ENCODE peak calls at places on chromosome 16, in four cellular contexts. One of them, this sample, is unnamed.

GRCh38 chr16:27991876-27992275 is 71.6 kb downstream of the GSG1L start:
- DNase-seq in WTC11: no peak
- DNase-seq in CD14-positive monocyte: no peak
- DNase-seq in fibroblast of pulmonary artery: no peak
- DNase-seq in this sample: no peak

GRCh38 chr16:67389911-67390815 is 3.1 kb downstream of the TPPP3 start:
- DNase-seq in WTC11: no peak
- DNase-seq in fibroblast of pulmonary artery: no peak
- DNase-seq in CD14-positive monocyte: peak
- DNase-seq in this sample: no peak

GRCh38 chr16:89067677-89068076 is 26.0 kb upstream of the ACSF3 start:
- DNase-seq in CD14-positive monocyte: no peak
- DNase-seq in WTC11: no peak
- DNase-seq in fibroblast of pulmonary artery: no peak
- DNase-seq in this sample: peak

GRCh38 chr16:19429271-19429670 is 11.6 kb downstream of the TMC5 start:
- DNase-seq in fibroblast of pulmonary artery: no peak
- DNase-seq in WTC11: no peak
- DNase-seq in CD14-positive monocyte: no peak
- DNase-seq in this sample: no peak

GRCh38 chr16:69935278-69935711 is 15.8 kb upstream of the CLEC18A start:
- DNase-seq in fibroblast of pulmonary artery: no peak
- DNase-seq in WTC11: no peak
- DNase-seq in CD14-positive monocyte: no peak
- DNase-seq in this sample: no peak

GRCh38 chr16:83689385-83689831 is 118.4 kb upstream of the HSBP1 start:
- DNase-seq in fibroblast of pulmonary artery: peak
- DNase-seq in WTC11: no peak
- DNase-seq in CD14-positive monocyte: peak
- DNase-seq in this sample: peak

GRCh38 chr16:48498761-48499600 is 111.0 kb downstream of the N4BP1 start:
- DNase-seq in WTC11: no peak
- DNase-seq in fibroblast of pulmonary artery: peak
- DNase-seq in CD14-positive monocyte: no peak
- DNase-seq in this sample: peak

GRCh38 chr16:30956601-30957455 is 726 bp upstream of the SETD1A start:
- DNase-seq in WTC11: peak
- DNase-seq in fibroblast of pulmonary artery: peak
- DNase-seq in CD14-positive monocyte: peak
- DNase-seq in this sample: peak

GRCh38 chr16:78985736-78986605 is 614.6 kb downstream of the MAF start:
- DNase-seq in CD14-positive monocyte: no peak
- DNase-seq in WTC11: no peak
- DNase-seq in fibroblast of pulmonary artery: no peak
- DNase-seq in this sample: no peak

GRCh38 chr16:89548344-89549006 is 12.0 kb upstream of the RPL13 start:
- DNase-seq in CD14-positive monocyte: no peak
- DNase-seq in fibroblast of pulmonary artery: no peak
- DNase-seq in WTC11: no peak
- DNase-seq in this sample: no peak

GRCh38 chr16:78996806-78997205 is 603.7 kb downstream of the MAF start:
- DNase-seq in CD14-positive monocyte: no peak
- DNase-seq in fibroblast of pulmonary artery: no peak
- DNase-seq in WTC11: no peak
- DNase-seq in this sample: no peak

GRCh38 chr16:11319529-11320146 is 25.6 kb upstream of the RMI2 start:
- DNase-seq in fibroblast of pulmonary artery: no peak
- DNase-seq in WTC11: no peak
- DNase-seq in CD14-positive monocyte: no peak
- DNase-seq in this sample: no peak

GRCh38 chr16:68367034-68367433 is 56.2 kb downstream of the PRMT7 start:
- DNase-seq in CD14-positive monocyte: no peak
- DNase-seq in fibroblast of pulmonary artery: peak
- DNase-seq in WTC11: peak
- DNase-seq in this sample: peak

GRCh38 chr16:89562939-89563338 is 2.5 kb downstream of the RPL13 start:
- DNase-seq in fibroblast of pulmonary artery: no peak
- DNase-seq in CD14-positive monocyte: no peak
- DNase-seq in WTC11: no peak
- DNase-seq in this sample: peak

GRCh38 chr16:13435873-13436474 is 484.0 kb upstream of the ERCC4 start:
- DNase-seq in fibroblast of pulmonary artery: no peak
- DNase-seq in CD14-positive monocyte: no peak
- DNase-seq in WTC11: no peak
- DNase-seq in this sample: no peak

GRCh38 chr16:53664724-53665345 is 38.8 kb downstream of the RPGRIP1L start:
- DNase-seq in fibroblast of pulmonary artery: peak
- DNase-seq in CD14-positive monocyte: no peak
- DNase-seq in WTC11: no peak
- DNase-seq in this sample: peak

GRCh38 chr16:12580809-12581208 is 222.9 kb downstream of the CPPED1 start:
- DNase-seq in WTC11: no peak
- DNase-seq in fibroblast of pulmonary artery: no peak
- DNase-seq in CD14-positive monocyte: no peak
- DNase-seq in this sample: no peak

GRCh38 chr16:77722315-77723107 is at the start of gene NUDT7:
- DNase-seq in CD14-positive monocyte: peak
- DNase-seq in fibroblast of pulmonary artery: peak
- DNase-seq in WTC11: peak
- DNase-seq in this sample: peak

GRCh38 chr16:29316673-29317237 is 89.8 kb downstream of the NPIPB11 start:
- DNase-seq in fibroblast of pulmonary artery: no peak
- DNase-seq in WTC11: no peak
- DNase-seq in CD14-positive monocyte: no peak
- DNase-seq in this sample: no peak

GRCh38 chr16:75758215-75758614 is 31.9 kb upstream of the CPHXL start:
- DNase-seq in fibroblast of pulmonary artery: peak
- DNase-seq in WTC11: no peak
- DNase-seq in CD14-positive monocyte: no peak
- DNase-seq in this sample: peak

GRCh38 chr16:14301150-14302030 is 230.3 kb downstream of the MRTFB start:
- DNase-seq in CD14-positive monocyte: no peak
- DNase-seq in fibroblast of pulmonary artery: no peak
- DNase-seq in WTC11: peak
- DNase-seq in this sample: peak

GRCh38 chr16:70778901-70779309 is 22.1 kb downstream of the VAC14 start:
- DNase-seq in WTC11: peak
- DNase-seq in fibroblast of pulmonary artery: peak
- DNase-seq in CD14-positive monocyte: no peak
- DNase-seq in this sample: peak

GRCh38 chr16:70660672-70661350 is 14.5 kb downstream of the IL34 start:
- DNase-seq in fibroblast of pulmonary artery: no peak
- DNase-seq in WTC11: no peak
- DNase-seq in CD14-positive monocyte: no peak
- DNase-seq in this sample: no peak

GRCh38 chr16:70738083-70738977 is 52.5 kb upstream of the MTSS2 start:
- DNase-seq in fibroblast of pulmonary artery: peak
- DNase-seq in CD14-positive monocyte: no peak
- DNase-seq in WTC11: peak
- DNase-seq in this sample: peak

GRCh38 chr16:51968756-51969155 is 578.2 kb downstream of the TOX3 start:
- DNase-seq in WTC11: no peak
- DNase-seq in fibroblast of pulmonary artery: peak
- DNase-seq in CD14-positive monocyte: no peak
- DNase-seq in this sample: no peak

GRCh38 chr16:19948186-19949104 is 63.8 kb upstream of the GPRC5B start:
- DNase-seq in WTC11: peak
- DNase-seq in CD14-positive monocyte: no peak
- DNase-seq in fibroblast of pulmonary artery: no peak
- DNase-seq in this sample: no peak

GRCh38 chr16:14509675-14510132 is 120.4 kb downstream of the PARN start:
- DNase-seq in fibroblast of pulmonary artery: peak
- DNase-seq in CD14-positive monocyte: no peak
- DNase-seq in WTC11: no peak
- DNase-seq in this sample: peak

GRCh38 chr16:77432264-77432663 is 2.6 kb downstream of the ADAMTS18 start:
- DNase-seq in WTC11: no peak
- DNase-seq in CD14-positive monocyte: no peak
- DNase-seq in fibroblast of pulmonary artery: no peak
- DNase-seq in this sample: no peak

GRCh38 chr16:25707982-25708583 is 16.3 kb downstream of the HS3ST4 start:
- DNase-seq in fibroblast of pulmonary artery: peak
- DNase-seq in WTC11: peak
- DNase-seq in CD14-positive monocyte: no peak
- DNase-seq in this sample: peak

GRCh38 chr16:14131774-14132695 is 60.9 kb downstream of the MRTFB start:
- DNase-seq in CD14-positive monocyte: no peak
- DNase-seq in fibroblast of pulmonary artery: peak
- DNase-seq in WTC11: no peak
- DNase-seq in this sample: no peak

GRCh38 chr16:87713469-87714229 is 52.1 kb downstream of the KLHDC4 start:
- DNase-seq in CD14-positive monocyte: no peak
- DNase-seq in WTC11: no peak
- DNase-seq in fibroblast of pulmonary artery: no peak
- DNase-seq in this sample: no peak

GRCh38 chr16:53207810-53208752 is 153.3 kb downstream of the CHD9 start:
- DNase-seq in fibroblast of pulmonary artery: peak
- DNase-seq in CD14-positive monocyte: peak
- DNase-seq in WTC11: peak
- DNase-seq in this sample: peak

GRCh38 chr16:2429771-2430663 is 770 bp downstream of the CCNF start:
- DNase-seq in CD14-positive monocyte: no peak
- DNase-seq in fibroblast of pulmonary artery: peak
- DNase-seq in WTC11: no peak
- DNase-seq in this sample: peak
- TF ChIP-seq CTCF in CD14-positive monocyte: peak
- TF ChIP-seq CTCF in fibroblast of pulmonary artery: peak
- TF ChIP-seq CTCF in WTC11: no peak
- TF ChIP-seq CTCF in this sample: peak

DNA sequence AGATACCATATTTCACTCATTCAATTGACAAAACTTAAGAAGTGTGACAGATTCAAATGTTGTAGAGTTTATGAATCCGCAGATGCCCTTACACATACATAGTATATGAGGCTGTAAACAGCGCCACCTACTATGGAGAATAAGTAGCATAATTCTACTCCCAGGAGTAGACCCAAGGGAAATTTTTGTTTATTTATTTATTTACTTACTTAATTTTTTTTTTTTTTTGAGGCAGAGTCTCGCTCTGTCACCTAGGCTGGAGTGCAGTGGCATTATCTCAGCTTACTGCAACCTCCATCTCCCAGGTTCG is 35.5 kb downstream of the GAN start:
- DNase-seq in WTC11: no peak
- DNase-seq in fibroblast of pulmonary artery: peak
- DNase-seq in CD14-positive monocyte: no peak
- DNase-seq in this sample: peak
- TF ChIP-seq CTCF in WTC11: no peak
- TF ChIP-seq CTCF in fibroblast of pulmonary artery: no peak
- TF ChIP-seq CTCF in CD14-positive monocyte: no peak
- TF ChIP-seq CTCF in this sample: peak

GRCh38 chr16:8963010-8963824 is 489 bp downstream of the USP7 start:
- DNase-seq in WTC11: no peak
- DNase-seq in fibroblast of pulmonary artery: no peak
- DNase-seq in CD14-positive monocyte: no peak
- DNase-seq in this sample: no peak

GRCh38 chr16:8961811-8962390 is 1.8 kb downstream of the USP7 start:
- DNase-seq in CD14-positive monocyte: no peak
- DNase-seq in WTC11: no peak
- DNase-seq in fibroblast of pulmonary artery: no peak
- DNase-seq in this sample: no peak

GRCh38 chr16:8964462-8964861 is 756 bp upstream of the USP7 start:
- DNase-seq in fibroblast of pulmonary artery: no peak
- DNase-seq in CD14-positive monocyte: no peak
- DNase-seq in WTC11: no peak
- DNase-seq in this sample: no peak

GRCh38 chr16:8962393-8963009 is 1.2 kb downstream of the USP7 start:
- DNase-seq in CD14-positive monocyte: no peak
- DNase-seq in WTC11: no peak
- DNase-seq in fibroblast of pulmonary artery: no peak
- DNase-seq in this sample: peak

GRCh38 chr16:8963825-8964441 is at the start of gene USP7:
- DNase-seq in fibroblast of pulmonary artery: peak
- DNase-seq in WTC11: peak
- DNase-seq in CD14-positive monocyte: peak
- DNase-seq in this sample: peak
- TF ChIP-seq CTCF in fibroblast of pulmonary artery: no peak
- TF ChIP-seq CTCF in WTC11: no peak
- TF ChIP-seq CTCF in CD14-positive monocyte: no peak
- TF ChIP-seq CTCF in this sample: no peak

DNA sequence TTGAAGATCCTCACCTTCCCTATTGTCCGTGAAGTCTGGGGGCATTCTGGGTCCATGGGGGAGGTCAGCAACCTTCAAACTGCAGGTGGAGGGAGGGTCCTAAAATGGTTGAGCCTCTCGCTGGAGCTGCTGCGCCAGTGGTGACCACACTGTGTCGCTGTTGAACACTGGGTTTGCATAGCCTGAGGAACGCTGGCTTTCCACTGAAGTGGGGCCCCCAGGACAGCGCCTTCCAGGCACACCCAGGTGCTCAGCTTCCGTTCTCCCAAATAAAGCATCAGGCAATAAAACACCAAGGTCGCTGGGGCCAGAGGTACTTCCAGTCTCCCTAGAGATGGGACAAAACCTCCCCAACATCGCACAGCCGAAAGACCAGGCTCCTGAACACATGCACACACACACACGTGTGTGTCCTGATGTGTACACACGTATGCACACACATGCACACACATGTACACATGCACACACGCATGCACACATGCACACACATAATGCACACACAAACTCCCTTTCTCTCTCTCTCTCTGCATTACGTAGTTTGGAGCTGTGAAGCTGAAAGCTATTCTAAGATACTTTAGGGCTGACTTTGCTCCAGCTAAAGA is 120.6 kb downstream of the IRF8 start:
- DNase-seq in WTC11: peak
- DNase-seq in fibroblast of pulmonary artery: no peak
- DNase-seq in CD14-positive monocyte: no peak
- DNase-seq in this sample: no peak
- TF ChIP-seq CTCF in WTC11: peak
- TF ChIP-seq CTCF in fibroblast of pulmonary artery: peak
- TF ChIP-seq CTCF in CD14-positive monocyte: peak
- TF ChIP-seq CTCF in this sample: peak

This sample was measured in choroid plexus epithelial cell.